ENCODE peak calls at places on chromosomes 5 and 9, in nine cellular contexts. J is activated CD8-positive, alpha-beta memory T cell treated with anti-CD3 and anti-CD28 coated beads for 24 hours; R is pancreas; P is EH; C is NCI-H510A treated with DMSO at 0.1 percent for 48 hours; K is effector memory CD4-positive, alpha-beta T cell; E is progenitor cell of endocrine pancreas; B is activated T-helper 1 cell treated with Interleukin-2 at 50 U/mL for 16 hours; V is CD4-positive, alpha-beta T cell. X is an unnamed sample.

GRCh38 chr5:150081541-150082283 is 4.6 kb downstream of the CSF1R start:
- DNase-seq in J (peak; percentile 51), R (peak; percentile 71), P (peak; percentile 19), C (no peak), K (no peak), E (no peak), B (no peak), V (no peak), X (peak; percentile 24)

GRCh38 chr5:168209561-168209960 is 81.9 kb upstream of the WWC1 start:
- DNase-seq in J (no peak), R (no peak), P (peak; percentile 22), C (no peak), K (no peak), E (no peak), B (no peak), V (no peak), X (peak; percentile 57)

GRCh38 chr9:136367296-136368145 is 4.0 kb upstream of the DNLZ start:
- DNase-seq in J (no peak), R (no peak), P (no peak), C (no peak), K (no peak), E (no peak), B (no peak), V (no peak), X (no peak)

GRCh38 chr9:129385615-129385934 is 207.5 kb upstream of the IER5L start:
- DNase-seq in J (no peak), R (no peak), P (no peak), C (no peak), K (no peak), E (no peak), B (no peak), V (no peak), X (no peak)

GRCh38 chr5:116343961-116344360 is 230.7 kb downstream of the SEMA6A start:
- DNase-seq in J (no peak), R (no peak), P (no peak), C (no peak), K (no peak), E (no peak), B (no peak), V (no peak), X (no peak)

GRCh38 chr5:109566361-109566760 is 123.4 kb upstream of the MAN2A1 start:
- DNase-seq in J (no peak), R (no peak), P (no peak), C (no peak), K (no peak), E (no peak), B (no peak), V (no peak), X (no peak)

GRCh38 chr5:45695680-45696093 is 493 bp downstream of the HCN1 start:
- DNase-seq in J (no peak), R (no peak), P (no peak), C (no peak), K (no peak), E (peak; percentile 10), B (no peak), V (no peak), X (no peak)

GRCh38 chr5:173663810-173664526 is 47.5 kb upstream of the BOD1 start:
- DNase-seq in J (no peak), R (no peak), P (peak; percentile 40), C (no peak), K (no peak), E (no peak), B (no peak), V (no peak), X (peak; percentile 58)

GRCh38 chr5:164504141-164504772 is 998.8 kb downstream of the MAT2B start:
- DNase-seq in J (no peak), R (no peak), P (peak; percentile 49), C (peak; percentile 16), K (no peak), E (peak; percentile 24), B (no peak), V (no peak), X (peak; percentile 57)

GRCh38 chr9:109086221-109086620 is 33.5 kb downstream of the TMEM245 start:
- DNase-seq in J (no peak), R (no peak), P (peak; percentile 48), C (no peak), K (no peak), E (no peak), B (no peak), V (no peak), X (no peak)

GRCh38 chr9:129164246-129164930 is 13.7 kb downstream of the IER5L start:
- DNase-seq in J (no peak), R (no peak), P (no peak), C (no peak), K (no peak), E (no peak), B (no peak), V (no peak), X (peak; percentile 71)

X was measured in AG20443.